ENCODE peak calls at places on chromosome 19, in nine cellular contexts. W is epithelial cell of esophagus, Q is Peyer's patch, U is GM12865, X is left lung, P is esophagus muscularis mucosa, I is transverse colon, H is right lobe of liver, K is mucosa of descending colon. L is an unnamed sample.

GRCh38 chr19:44927746-44928145 is 13.3 kb downstream of the APOC1 start:
- DNase-seq in W (no peak), Q (no peak), U (no peak), X (no peak), P (no peak), I (no peak), H (no peak), K (no peak), L (no peak)

GRCh38 chr19:41701401-41702075 is 6.9 kb upstream of the CEACAM5 start:
- DNase-seq in W (no peak), Q (peak), U (no peak), X (no peak), P (peak), I (peak), H (peak), K (peak), L (no peak)

GRCh38 chr19:2578391-2578826 is 102.5 kb downstream of the GADD45B start:
- DNase-seq in W (peak), Q (peak), U (no peak), X (no peak), P (no peak), I (peak), H (no peak), K (peak), L (peak)

GRCh38 chr19:55601127-55601526 is 1.0 kb downstream of the ZNF524 start:
- DNase-seq in W (peak), Q (no peak), U (no peak), X (no peak), P (no peak), I (no peak), H (no peak), K (peak), L (no peak)

GRCh38 chr19:3366104-3366760 is at the start of gene NFIC:
- DNase-seq in W (peak), Q (peak), U (peak), X (peak), P (peak), I (peak), H (peak), K (peak), L (peak)

GRCh38 chr19:2446390-2446789 is 10.4 kb downstream of the LMNB2 start:
- DNase-seq in W (no peak), Q (peak), U (peak), X (peak), P (no peak), I (no peak), H (no peak), K (no peak), L (no peak)

GRCh38 chr19:48329167-48329891 is 4.0 kb downstream of the EMP3 start:
- DNase-seq in W (peak), Q (peak), U (peak), X (peak), P (no peak), I (peak), H (no peak), K (peak), L (no peak)

GRCh38 chr19:3671680-3672574 is 28.3 kb downstream of the PIP5K1C start:
- DNase-seq in W (no peak), Q (no peak), U (no peak), X (no peak), P (no peak), I (no peak), H (no peak), K (no peak), L (no peak)

GRCh38 chr19:46217476-46217875 is 12.1 kb upstream of the IGFL1 start:
- DNase-seq in W (no peak), Q (no peak), U (no peak), X (no peak), P (no peak), I (no peak), H (no peak), K (no peak), L (no peak)

GRCh38 chr19:35075202-35076025 is 33.9 kb downstream of the HPN start:
- DNase-seq in W (no peak), Q (no peak), U (no peak), X (peak), P (no peak), I (no peak), H (no peak), K (no peak), L (no peak)

GRCh38 chr19:55585658-55586339 is 5.2 kb upstream of the ZNF579 start:
- DNase-seq in W (peak), Q (peak), U (no peak), X (peak), P (no peak), I (peak), H (peak), K (peak), L (peak)

GRCh38 chr19:34900245-34900644 is 26.5 kb upstream of the ZNF30 start:
- DNase-seq in W (no peak), Q (no peak), U (no peak), X (no peak), P (no peak), I (no peak), H (no peak), K (no peak), L (no peak)

GRCh38 chr19:37537391-37537947 is 30.7 kb downstream of the ZNF793 start:
- DNase-seq in W (no peak), Q (no peak), U (no peak), X (no peak), P (no peak), I (no peak), H (no peak), K (no peak), L (no peak)

GRCh38 chr19:44548736-44549135 is 19.3 kb upstream of the CEACAM20 start:
- DNase-seq in W (peak), Q (no peak), U (no peak), X (no peak), P (no peak), I (no peak), H (no peak), K (no peak), L (no peak)

GRCh38 chr19:964761-965694 is 19.1 kb upstream of the WDR18 start:
- DNase-seq in W (peak), Q (no peak), U (peak), X (peak), P (no peak), I (no peak), H (no peak), K (no peak), L (no peak)

GRCh38 chr19:44808463-44809371 is at the start of gene BCAM:
- DNase-seq in W (peak), Q (peak), U (no peak), X (peak), P (no peak), I (peak), H (peak), K (peak), L (peak)

GRCh38 chr19:8361921-8362793 is 1.8 kb upstream of the ANGPTL4 start:
- DNase-seq in W (peak), Q (peak), U (no peak), X (peak), P (peak), I (peak), H (peak), K (peak), L (peak)

GRCh38 chr19:43782689-43783231 is 2.0 kb upstream of the KCNN4 start:
- DNase-seq in W (peak), Q (peak), U (peak), X (no peak), P (no peak), I (peak), H (no peak), K (peak), L (no peak)

GRCh38 chr19:7426986-7427385 is 61.8 kb downstream of the PEX11G start:
- DNase-seq in W (no peak), Q (no peak), U (peak), X (no peak), P (no peak), I (no peak), H (no peak), K (no peak), L (no peak)

GRCh38 chr19:35106291-35106583 is 9.4 kb upstream of the FXYD3 start:
- DNase-seq in W (no peak), Q (no peak), U (no peak), X (no peak), P (no peak), I (no peak), H (no peak), K (no peak), L (no peak)

GRCh38 chr19:30968210-30968609 is 381.0 kb downstream of the TSHZ3 start:
- DNase-seq in W (no peak), Q (no peak), U (no peak), X (no peak), P (peak), I (peak), H (no peak), K (peak), L (no peak)

GRCh38 chr19:3945838-3946237 is 13.0 kb downstream of the NMRK2 start:
- DNase-seq in W (no peak), Q (no peak), U (no peak), X (no peak), P (no peak), I (no peak), H (no peak), K (no peak), L (no peak)

GRCh38 chr19:47427241-47428176 is 8.2 kb upstream of the MEIS3 start:
- DNase-seq in W (peak), Q (peak), U (peak), X (no peak), P (no peak), I (peak), H (peak), K (peak), L (peak)

GRCh38 chr19:405138-405965 is 3.6 kb downstream of the C2CD4C start:
- DNase-seq in W (no peak), Q (no peak), U (no peak), X (peak), P (no peak), I (peak), H (peak), K (peak), L (no peak)

GRCh38 chr19:48290923-48291700 is 21.2 kb downstream of the ZNF114 start:
- DNase-seq in W (peak), Q (peak), U (peak), X (peak), P (no peak), I (peak), H (peak), K (peak), L (peak)

GRCh38 chr19:8641908-8642547 is 11.6 kb downstream of the NFILZ start:
- DNase-seq in W (peak), Q (no peak), U (peak), X (no peak), P (no peak), I (no peak), H (no peak), K (peak), L (no peak)

GRCh38 chr19:19637523-19638251 is 5.8 kb downstream of the GMIP start:
- DNase-seq in W (no peak), Q (no peak), U (no peak), X (peak), P (no peak), I (no peak), H (no peak), K (peak), L (no peak)

GRCh38 chr19:48608798-48609263 is 2.3 kb downstream of the SPACA4 start:
- DNase-seq in W (peak), Q (peak), U (peak), X (no peak), P (no peak), I (peak), H (no peak), K (peak), L (no peak)

GRCh38 chr19:32748497-32748896 is 28.9 kb downstream of the TDRD12 start:
- DNase-seq in W (peak), Q (no peak), U (peak), X (no peak), P (no peak), I (no peak), H (no peak), K (peak), L (no peak)

GRCh38 chr19:30374791-30375650 is 2.8 kb downstream of the ZNF536 start:
- DNase-seq in W (no peak), Q (no peak), U (no peak), X (no peak), P (no peak), I (no peak), H (peak), K (no peak), L (no peak)

GRCh38 chr19:1466461-1467227 is 12.4 kb downstream of the C19orf25 start:
- DNase-seq in W (no peak), Q (no peak), U (no peak), X (peak), P (no peak), I (no peak), H (no peak), K (no peak), L (no peak)

GRCh38 chr19:35559281-35559659 is 4.2 kb downstream of the ATP4A start:
- DNase-seq in W (no peak), Q (no peak), U (peak), X (no peak), P (no peak), I (no peak), H (no peak), K (no peak), L (no peak)

GRCh38 chr19:4970558-4971423 is 1.9 kb downstream of the KDM4B start:
- DNase-seq in W (peak), Q (no peak), U (peak), X (peak), P (no peak), I (peak), H (peak), K (peak), L (peak)

GRCh38 chr19:988510-988909 is 4.4 kb downstream of the WDR18 start:
- DNase-seq in W (no peak), Q (no peak), U (no peak), X (no peak), P (no peak), I (no peak), H (no peak), K (no peak), L (no peak)

GRCh38 chr19:45770192-45771101 is 1.4 kb upstream of the SIX5 start:
- DNase-seq in W (peak), Q (peak), U (peak), X (peak), P (peak), I (peak), H (peak), K (peak), L (peak)

GRCh38 chr19:46609511-46610412 is 8.6 kb downstream of the CALM3 start:
- DNase-seq in W (no peak), Q (peak), U (no peak), X (no peak), P (no peak), I (peak), H (peak), K (no peak), L (peak)

GRCh38 chr19:32186542-32187330 is 158.7 kb upstream of the ZNF507 start:
- DNase-seq in W (no peak), Q (peak), U (no peak), X (no peak), P (no peak), I (no peak), H (no peak), K (no peak), L (no peak)

GRCh38 chr19:8320564-8321066 is 560 bp downstream of the NDUFA7 start:
- DNase-seq in W (no peak), Q (no peak), U (peak), X (peak), P (no peak), I (no peak), H (no peak), K (peak), L (no peak)

GRCh38 chr19:55586976-55587668 is 6.5 kb upstream of the ZNF579 start:
- DNase-seq in W (peak), Q (peak), U (peak), X (peak), P (peak), I (peak), H (peak), K (peak), L (peak)

GRCh38 chr19:35357867-35358573 is at the start of gene FFAR3:
- DNase-seq in W (no peak), Q (no peak), U (no peak), X (no peak), P (no peak), I (no peak), H (peak), K (peak), L (peak)

GRCh38 chr19:14089662-14090508 is 666 bp downstream of the SAMD1 start:
- DNase-seq in W (peak), Q (peak), U (peak), X (peak), P (no peak), I (peak), H (no peak), K (peak), L (peak)

GRCh38 chr19:14088634-14089411 is 1.7 kb downstream of the SAMD1 start:
- DNase-seq in W (no peak), Q (no peak), U (no peak), X (no peak), P (no peak), I (no peak), H (no peak), K (no peak), L (no peak)

GRCh38 chr19:14090509-14091085 is at the start of gene SAMD1:
- DNase-seq in W (peak), Q (peak), U (peak), X (peak), P (peak), I (peak), H (peak), K (peak), L (peak)

GRCh38 chr19:14091086-14091884 is 734 bp upstream of the SAMD1 start:
- DNase-seq in W (peak), Q (peak), U (peak), X (peak), P (no peak), I (peak), H (no peak), K (peak), L (no peak)

DNA sequence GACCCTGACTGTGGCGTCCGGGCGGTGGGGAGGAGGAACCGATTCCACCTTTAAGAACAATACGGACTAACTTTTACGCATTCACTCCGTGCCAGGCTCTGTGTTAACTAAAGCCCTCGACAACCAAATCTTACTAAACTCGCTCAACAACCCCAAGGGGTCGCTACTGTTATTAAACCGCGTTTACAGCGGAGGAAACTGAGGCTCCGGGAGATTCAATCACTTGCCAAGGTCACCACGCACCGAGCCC is 1.2 kb downstream of the SAMD1 start:
- DNase-seq in W (no peak), Q (no peak), U (peak), X (no peak), P (no peak), I (no peak), H (no peak), K (no peak), L (no peak)
- TF ChIP-seq CTCF in W (peak), Q (no peak), U (no peak), X (peak), P (no peak), I (no peak), H (no peak), K (no peak), L (peak)

GRCh38 chr19:12782424-12783225 is 7.3 kb upstream of the HOOK2 start:
- DNase-seq in W (peak), Q (peak), U (peak), X (peak), P (no peak), I (peak), H (peak), K (peak), L (peak)
- TF ChIP-seq CTCF in W (no peak), Q (no peak), U (peak), X (no peak), P (no peak), I (peak), H (no peak), K (no peak), L (no peak)

GRCh38 chr19:18589380-18590272 is 1.0 kb downstream of the REX1BD start:
- DNase-seq in W (peak), Q (peak), U (peak), X (peak), P (no peak), I (peak), H (peak), K (peak), L (peak)

GRCh38 chr19:18587962-18588610 is 512 bp upstream of the REX1BD start:
- DNase-seq in W (no peak), Q (no peak), U (no peak), X (peak), P (no peak), I (no peak), H (no peak), K (no peak), L (no peak)

GRCh38 chr19:18591735-18592385 is 3.3 kb downstream of the REX1BD start:
- DNase-seq in W (no peak), Q (no peak), U (no peak), X (no peak), P (no peak), I (no peak), H (no peak), K (no peak), L (no peak)

GRCh38 chr19:18588611-18589379 is at the start of gene REX1BD:
- DNase-seq in W (peak), Q (peak), U (peak), X (peak), P (peak), I (peak), H (peak), K (peak), L (peak)

GRCh38 chr19:18590273-18591272 is 2.0 kb downstream of the REX1BD start:
- DNase-seq in W (peak), Q (peak), U (peak), X (peak), P (no peak), I (peak), H (no peak), K (no peak), L (no peak)
- TF ChIP-seq CTCF in W (peak), Q (no peak), U (peak), X (no peak), P (no peak), I (no peak), H (no peak), K (no peak), L (no peak)

GRCh38 chr19:38721496-38721895 is 22.8 kb downstream of the CAPN12 start:
- DNase-seq in W (no peak), Q (no peak), U (no peak), X (no peak), P (no peak), I (no peak), H (no peak), K (no peak), L (no peak)

GRCh38 chr19:38724380-38724854 is 19.9 kb downstream of the CAPN12 start:
- DNase-seq in W (no peak), Q (no peak), U (no peak), X (no peak), P (no peak), I (no peak), H (no peak), K (no peak), L (no peak)

GRCh38 chr19:38721977-38722773 is 22.1 kb downstream of the CAPN12 start:
- DNase-seq in W (no peak), Q (no peak), U (no peak), X (no peak), P (no peak), I (no peak), H (no peak), K (no peak), L (peak)

GRCh38 chr19:38723606-38724379 is 20.5 kb downstream of the CAPN12 start:
- DNase-seq in W (no peak), Q (no peak), U (no peak), X (no peak), P (no peak), I (no peak), H (no peak), K (no peak), L (no peak)

DNA sequence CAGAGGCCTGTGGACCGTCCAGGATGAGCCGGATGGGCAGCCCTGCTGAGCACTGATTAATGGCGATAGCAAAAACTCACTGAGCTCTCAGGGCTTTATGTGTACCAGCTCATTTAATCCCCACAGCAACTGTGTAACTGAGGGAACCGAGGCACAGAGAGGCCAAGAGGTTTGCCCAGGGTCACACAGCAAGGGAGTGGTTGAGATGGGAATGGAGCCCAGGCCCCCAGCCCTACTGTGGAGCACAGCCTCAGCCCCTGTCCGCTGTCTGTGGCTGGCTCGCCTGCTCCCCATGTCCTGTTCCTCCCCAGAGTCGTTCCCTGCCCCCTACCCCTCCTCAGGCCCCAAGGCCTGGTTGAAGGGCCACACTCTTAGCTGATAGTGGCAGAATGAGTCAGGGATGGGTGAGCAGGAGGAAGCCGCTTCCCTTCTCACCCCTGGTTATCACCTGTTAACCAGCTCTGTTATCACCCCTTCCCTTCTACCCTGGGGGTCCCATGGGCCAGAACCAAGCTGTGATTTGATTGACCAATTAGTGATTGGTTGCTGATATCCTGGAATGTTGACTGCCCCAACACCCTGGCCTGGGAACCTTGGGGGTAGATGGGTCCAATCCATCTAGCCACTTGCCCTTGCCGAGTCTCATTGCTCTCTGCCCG is 21.2 kb downstream of the CAPN12 start:
- DNase-seq in W (no peak), Q (no peak), U (no peak), X (no peak), P (no peak), I (no peak), H (no peak), K (no peak), L (no peak)
- TF ChIP-seq CTCF in W (no peak), Q (no peak), U (no peak), X (no peak), P (no peak), I (no peak), H (no peak), K (no peak), L (no peak)

L was measured in left ventricle myocardium inferior.